ENCODE peak calls at places on chromosome 6, in five cellular contexts. J is activated gamma-delta T cell; U is stimulated activated CD4-positive, alpha-beta T cell treated with anti-CD3 and anti-CD28 coated beads, Interleukin-1b, Interleukin-23, amount 100 ng/mL, for 48 hours; W is kidney glomerular epithelial cell; G is omental fat pad. S is an unnamed sample.

GRCh38 chr6:107976267-107976783 is 18.3 kb upstream of the SEC63 start:
- DNase-seq in J (no peak), U (no peak), W (no peak), G (no peak), S (no peak)

GRCh38 chr6:167699141-167700036 is 127.3 kb upstream of the AFDN start:
- DNase-seq in J (no peak), U (peak), W (no peak), G (no peak), S (peak)

GRCh38 chr6:26576929-26577719 is 19.6 kb upstream of the ABT1 start:
- DNase-seq in J (no peak), U (peak), W (peak), G (no peak), S (no peak)

GRCh38 chr6:23728707-23729106 is 397.3 kb upstream of the NRSN1 start:
- DNase-seq in J (no peak), U (no peak), W (no peak), G (no peak), S (no peak)

GRCh38 chr6:138258991-138259390 is 40.7 kb upstream of the PBOV1 start:
- DNase-seq in J (no peak), U (no peak), W (no peak), G (no peak), S (no peak)

GRCh38 chr6:137821486-137821885 is 45.6 kb upstream of the TNFAIP3 start:
- DNase-seq in J (no peak), U (no peak), W (no peak), G (no peak), S (no peak)

GRCh38 chr6:151021878-151022277 is 156.4 kb downstream of the MTHFD1L start:
- DNase-seq in J (no peak), U (no peak), W (peak), G (no peak), S (no peak)

GRCh38 chr6:45557454-45557853 is 179.7 kb upstream of the SUPT3H start:
- DNase-seq in J (no peak), U (no peak), W (no peak), G (no peak), S (no peak)

GRCh38 chr6:150290429-150290828 is 78.4 kb upstream of the IYD start:
- DNase-seq in J (no peak), U (no peak), W (peak), G (no peak), S (no peak)

GRCh38 chr6:101803146-101803545 is 409.6 kb downstream of the GRIK2 start:
- DNase-seq in J (no peak), U (no peak), W (no peak), G (no peak), S (no peak)

GRCh38 chr6:106882601-106883518 is 91.7 kb downstream of the CD24 start:
- DNase-seq in J (no peak), U (no peak), W (no peak), G (no peak), S (no peak)

GRCh38 chr6:13554929-13555333 is 19.5 kb upstream of the SIRT5 start:
- DNase-seq in J (no peak), U (no peak), W (no peak), G (no peak), S (peak)

GRCh38 chr6:47209632-47210031 is 100.1 kb downstream of the TNFRSF21 start:
- DNase-seq in J (no peak), U (no peak), W (peak), G (no peak), S (no peak)

GRCh38 chr6:47603995-47604394 is 94.4 kb upstream of the ADGRF4 start:
- DNase-seq in J (no peak), U (no peak), W (no peak), G (no peak), S (no peak)

GRCh38 chr6:160678744-160679401 is 14.8 kb upstream of the LPA start:
- DNase-seq in J (no peak), U (no peak), W (no peak), G (no peak), S (no peak)

GRCh38 chr6:53437557-53438202 is 88.9 kb upstream of the ELOVL5 start:
- DNase-seq in J (no peak), U (no peak), W (peak), G (no peak), S (no peak)

GRCh38 chr6:72622094-72622540 is 253 bp downstream of the KCNQ5 start:
- DNase-seq in J (peak), U (peak), W (no peak), G (no peak), S (peak)

GRCh38 chr6:39330476-39330875 is 8.0 kb upstream of the KCNK16 start:
- DNase-seq in J (no peak), U (no peak), W (no peak), G (no peak), S (peak)

GRCh38 chr6:54037277-54037779 is 73.9 kb upstream of the MLIP start:
- DNase-seq in J (no peak), U (no peak), W (no peak), G (no peak), S (no peak)

GRCh38 chr6:118283759-118284158 is 264.3 kb upstream of the PLN start:
- DNase-seq in J (no peak), U (peak), W (peak), G (no peak), S (no peak)

GRCh38 chr6:43334466-43335095 is 26.0 kb upstream of the CRIP3 start:
- DNase-seq in J (no peak), U (no peak), W (peak), G (no peak), S (no peak)

GRCh38 chr6:41774841-41775240 is 4.9 kb downstream of the FRS3 start:
- DNase-seq in J (no peak), U (no peak), W (no peak), G (no peak), S (peak)

GRCh38 chr6:40036186-40036585 is 101.9 kb upstream of the MOCS1 start:
- DNase-seq in J (no peak), U (no peak), W (no peak), G (no peak), S (no peak)

GRCh38 chr6:11143394-11144371 is 32.2 kb upstream of the ERVFRD-1 start:
- DNase-seq in J (no peak), U (peak), W (no peak), G (peak), S (peak)

GRCh38 chr6:82875573-82876185 is 190.0 kb downstream of the UBE3D start:
- DNase-seq in J (no peak), U (no peak), W (peak), G (no peak), S (no peak)

S was measured in Right ventricle myocardium superior.